ENCODE peak calls at places on chromosomes 11 and 22, in five cellular contexts. X, G, F, Z and J are unnamed samples.

GRCh38 chr22:20652130-20652529 is 121.8 kb upstream of the SERPIND1 start:
- DNase-seq in G (no peak), F (no peak), Z (no peak), X (no peak), J (no peak)

GRCh38 chr11:134349109-134349801 is 17.5 kb downstream of the GLB1L2 start:
- DNase-seq in X (no peak), G (no peak), Z (no peak), F (no peak), J (no peak)

GRCh38 chr22:34897126-34897525 is 168.8 kb upstream of the ISX start:
- DNase-seq in G (no peak), F (no peak), X (no peak), Z (no peak), J (no peak)

GRCh38 chr11:128235958-128236357 is 351.4 kb downstream of the ETS1 start:
- DNase-seq in X (no peak), Z (peak), F (no peak), G (no peak), J (no peak)

GRCh38 chr11:69154211-69154913 is 1.4 kb upstream of the SMIM38 start:
- DNase-seq in Z (no peak), F (no peak), G (no peak), X (no peak), J (no peak)

GRCh38 chr11:18490736-18491485 is 35.3 kb downstream of the LDHAL6A start:
- DNase-seq in F (no peak), G (no peak), Z (no peak), X (no peak), J (peak)

GRCh38 chr11:130269544-130269943 is 45.2 kb downstream of the ZBTB44 start:
- DNase-seq in X (no peak), F (no peak), G (no peak), Z (no peak), J (peak)

GRCh38 chr22:38316340-38317236 is 645 bp downstream of the CSNK1E start:
- DNase-seq in F (no peak), X (peak), G (no peak), Z (peak), J (peak)

GRCh38 chr22:19974233-19974861 is 32.7 kb upstream of the TXNRD2 start:
- DNase-seq in X (peak), F (peak), Z (peak), G (peak), J (peak)

GRCh38 chr22:45547016-45547345 is 44.3 kb downstream of the FBLN1 start:
- DNase-seq in G (no peak), F (no peak), Z (no peak), X (no peak), J (no peak)

GRCh38 chr11:128862913-128863660 is 4.0 kb downstream of the KCNJ1 start:
- DNase-seq in F (no peak), G (no peak), Z (peak), X (peak), J (no peak)

GRCh38 chr11:19093976-19094375 is 23.0 kb upstream of the ZDHHC13 start:
- DNase-seq in Z (peak), G (no peak), F (no peak), X (no peak), J (peak)

DNA sequence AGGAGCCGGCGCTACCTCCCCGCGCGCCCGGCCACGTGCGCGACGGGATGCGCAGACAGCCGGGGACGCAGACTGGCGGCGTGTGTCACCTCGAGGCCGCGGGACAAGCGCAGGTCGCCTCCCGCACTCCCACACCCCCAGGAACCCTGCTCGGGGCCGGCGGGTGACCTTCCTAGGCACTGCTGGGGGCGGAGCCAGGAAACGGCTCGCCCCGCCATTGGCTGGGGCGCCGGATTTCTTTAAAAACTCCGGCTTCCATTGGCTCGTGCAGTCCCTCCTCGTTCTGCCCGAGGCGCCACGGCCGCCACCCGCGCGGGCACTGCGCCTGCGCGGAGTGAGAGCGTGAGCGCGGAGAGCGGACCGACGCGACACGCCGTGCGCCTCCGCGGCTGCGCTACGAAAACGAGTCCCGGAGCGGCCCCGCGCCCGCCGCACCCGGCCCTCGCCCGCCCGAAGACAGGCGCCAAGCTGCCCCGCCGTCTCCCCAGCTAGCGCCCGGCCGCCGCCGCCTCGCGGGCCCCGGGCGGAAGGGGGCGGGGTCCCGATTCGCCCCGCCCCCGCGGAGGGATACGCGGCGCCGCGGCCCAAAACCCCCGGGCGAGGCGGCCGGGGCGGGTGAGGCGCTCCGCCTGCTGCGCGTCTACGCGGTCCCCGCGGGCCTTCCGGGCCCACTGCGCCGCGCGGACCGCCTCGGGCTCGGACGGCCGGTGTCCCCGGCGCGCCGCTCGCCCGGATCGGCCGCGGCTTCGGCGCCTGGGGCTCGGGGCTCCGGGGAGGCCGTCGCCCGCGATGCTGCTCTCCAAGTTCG is at the start of gene PIM3:
- DNase-seq in G (peak), X (peak), Z (peak), F (peak), J (peak)
- H4K8ac ChIP-seq in G (peak), X (peak), Z (peak), F (peak), J (peak)

GRCh38 chr22:44144046-44144569 is 36.6 kb upstream of the PARVG start:
- DNase-seq in Z (no peak), F (no peak), G (no peak), X (no peak), J (no peak)

GRCh38 chr22:44147821-44148574 is 32.7 kb upstream of the PARVG start:
- DNase-seq in G (no peak), F (peak), Z (peak), X (peak), J (no peak)

GRCh38 chr22:44146088-44146861 is 34.5 kb upstream of the PARVG start:
- DNase-seq in F (no peak), G (no peak), Z (no peak), X (no peak), J (no peak)

GRCh38 chr22:44145544-44145943 is 35.2 kb upstream of the PARVG start:
- DNase-seq in F (no peak), Z (no peak), G (no peak), X (no peak), J (no peak)

DNA sequence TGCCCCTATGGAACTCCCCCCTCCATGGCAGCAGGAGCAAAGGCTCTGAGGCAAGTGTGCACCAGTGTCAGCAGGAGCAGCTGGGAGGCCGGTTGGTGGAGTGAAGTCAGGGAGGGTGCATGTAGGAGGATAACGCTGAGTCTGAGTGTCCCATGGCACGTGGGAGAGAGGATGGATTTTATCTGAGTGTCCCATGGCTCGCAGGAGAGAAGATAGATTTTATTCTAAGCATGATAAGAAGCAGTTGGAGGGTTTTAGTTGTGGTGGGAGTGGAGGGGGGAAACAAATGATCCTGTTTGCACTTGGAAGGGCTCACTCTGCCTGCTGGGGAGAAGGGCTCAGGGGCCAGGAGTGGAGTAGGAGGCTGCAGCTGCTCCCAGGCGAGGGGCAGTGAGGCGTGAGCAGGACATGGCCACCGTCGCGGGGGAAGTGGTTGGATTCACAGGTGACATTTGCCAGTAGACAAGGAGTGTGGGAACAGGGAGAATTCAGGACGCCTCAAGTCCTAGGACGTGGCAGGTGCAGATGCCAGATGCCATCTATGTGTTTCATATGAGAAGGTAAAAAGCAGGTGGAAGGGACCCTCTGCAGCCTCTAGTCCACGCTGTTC is 33.6 kb upstream of the PARVG start:
- DNase-seq in Z (no peak), X (no peak), G (no peak), F (no peak), J (no peak)
- H4K91ac ChIP-seq in Z (no peak), X (no peak), G (no peak), F (peak), J (no peak)

GRCh38 chr11:34344410-34345011 is 13.3 kb downstream of the ABTB2 start:
- DNase-seq in G (no peak), Z (no peak), X (no peak), F (no peak), J (no peak)

GRCh38 chr11:34345012-34345804 is 12.6 kb downstream of the ABTB2 start:
- DNase-seq in F (no peak), X (peak), Z (peak), G (no peak), J (no peak)

GRCh38 chr11:34343686-34344085 is 14.1 kb downstream of the ABTB2 start:
- DNase-seq in Z (no peak), X (no peak), F (no peak), G (no peak), J (no peak)

GRCh38 chr11:34346551-34346950 is 11.3 kb downstream of the ABTB2 start:
- DNase-seq in X (no peak), Z (no peak), F (no peak), G (no peak), J (peak)

GRCh38 chr11:34345991-34346480 is 11.8 kb downstream of the ABTB2 start:
- DNase-seq in Z (no peak), G (no peak), X (peak), F (no peak), J (peak)
- H3K4me3 ChIP-seq in Z (no peak), G (no peak), X (no peak), F (no peak), J (no peak)

GRCh38 chr22:36237462-36238347 is 1.6 kb downstream of the APOL2 start:
- DNase-seq in Z (peak), G (no peak), X (no peak), F (no peak), J (no peak)

GRCh38 chr22:36239150-36239400 is 252 bp downstream of the APOL2 start:
- DNase-seq in G (no peak), Z (no peak), X (no peak), F (no peak), J (no peak)

GRCh38 chr22:36238348-36239149 is 778 bp downstream of the APOL2 start:
- DNase-seq in X (no peak), G (no peak), Z (no peak), F (no peak), J (no peak)

GRCh38 chr22:36236338-36237319 is 2.7 kb downstream of the APOL2 start:
- DNase-seq in G (no peak), Z (no peak), X (no peak), F (no peak), J (no peak)

GRCh38 chr22:36239401-36240171 is at the start of gene APOL2:
- DNase-seq in X (peak), F (peak), Z (peak), G (peak), J (peak)
- H4K8ac ChIP-seq in X (peak), F (peak), Z (peak), G (no peak), J (peak)